ENCODE peak calls at places on chromosomes 16 and 17, in six cellular contexts. One of them, this sample, is unnamed.

GRCh38 chr17:51435641-51436091 is 175.3 kb downstream of the UTP18 start:
- DNase-seq in CD4-positive, CD25-positive, alpha-beta regulatory T cell: peak
- DNase-seq in cardiac muscle cell: peak
- DNase-seq in hepatocyte: peak
- DNase-seq in effector memory CD4-positive, alpha-beta T cell: peak
- DNase-seq in uterus: no peak
- DNase-seq in this sample: no peak

GRCh38 chr16:27692576-27692975 is 142.6 kb downstream of the KATNIP start:
- DNase-seq in CD4-positive, CD25-positive, alpha-beta regulatory T cell: no peak
- DNase-seq in cardiac muscle cell: no peak
- DNase-seq in hepatocyte: no peak
- DNase-seq in effector memory CD4-positive, alpha-beta T cell: no peak
- DNase-seq in uterus: no peak
- DNase-seq in this sample: no peak

GRCh38 chr17:28370744-28371103 is 617 bp upstream of the VTN start:
- DNase-seq in CD4-positive, CD25-positive, alpha-beta regulatory T cell: no peak
- DNase-seq in cardiac muscle cell: no peak
- DNase-seq in hepatocyte: no peak
- DNase-seq in effector memory CD4-positive, alpha-beta T cell: no peak
- DNase-seq in uterus: no peak
- DNase-seq in this sample: no peak

GRCh38 chr16:75535901-75536300 is at the start of gene CHST5:
- DNase-seq in CD4-positive, CD25-positive, alpha-beta regulatory T cell: no peak
- DNase-seq in cardiac muscle cell: no peak
- DNase-seq in hepatocyte: no peak
- DNase-seq in effector memory CD4-positive, alpha-beta T cell: no peak
- DNase-seq in uterus: no peak
- DNase-seq in this sample: no peak

GRCh38 chr16:674968-675883 is at the start of gene RHBDL1:
- DNase-seq in CD4-positive, CD25-positive, alpha-beta regulatory T cell: no peak
- DNase-seq in cardiac muscle cell: peak
- DNase-seq in hepatocyte: peak
- DNase-seq in effector memory CD4-positive, alpha-beta T cell: no peak
- DNase-seq in uterus: no peak
- DNase-seq in this sample: no peak

GRCh38 chr17:45241315-45242011 is 19.8 kb downstream of the FMNL1 start:
- DNase-seq in CD4-positive, CD25-positive, alpha-beta regulatory T cell: no peak
- DNase-seq in cardiac muscle cell: no peak
- DNase-seq in hepatocyte: peak
- DNase-seq in effector memory CD4-positive, alpha-beta T cell: no peak
- DNase-seq in uterus: no peak
- DNase-seq in this sample: no peak

GRCh38 chr17:78999056-78999768 is 10.4 kb downstream of the CANT1 start:
- DNase-seq in CD4-positive, CD25-positive, alpha-beta regulatory T cell: no peak
- DNase-seq in cardiac muscle cell: no peak
- DNase-seq in hepatocyte: no peak
- DNase-seq in effector memory CD4-positive, alpha-beta T cell: no peak
- DNase-seq in uterus: peak
- DNase-seq in this sample: no peak

GRCh38 chr16:81553814-81554675 is 109.4 kb downstream of the CMIP start:
- DNase-seq in CD4-positive, CD25-positive, alpha-beta regulatory T cell: no peak
- DNase-seq in cardiac muscle cell: no peak
- DNase-seq in hepatocyte: no peak
- DNase-seq in effector memory CD4-positive, alpha-beta T cell: no peak
- DNase-seq in uterus: no peak
- DNase-seq in this sample: no peak

GRCh38 chr16:74774223-74775139 is at the start of gene FA2H:
- DNase-seq in CD4-positive, CD25-positive, alpha-beta regulatory T cell: peak
- DNase-seq in cardiac muscle cell: peak
- DNase-seq in hepatocyte: peak
- DNase-seq in effector memory CD4-positive, alpha-beta T cell: peak
- DNase-seq in uterus: no peak
- DNase-seq in this sample: peak

GRCh38 chr17:9174779-9175574 is 153.7 kb downstream of the NTN1 start:
- DNase-seq in CD4-positive, CD25-positive, alpha-beta regulatory T cell: no peak
- DNase-seq in cardiac muscle cell: no peak
- DNase-seq in hepatocyte: no peak
- DNase-seq in effector memory CD4-positive, alpha-beta T cell: no peak
- DNase-seq in uterus: no peak
- DNase-seq in this sample: no peak

GRCh38 chr17:57588086-57588485 is 157.0 kb downstream of the CCDC182 start:
- DNase-seq in CD4-positive, CD25-positive, alpha-beta regulatory T cell: no peak
- DNase-seq in cardiac muscle cell: no peak
- DNase-seq in hepatocyte: no peak
- DNase-seq in effector memory CD4-positive, alpha-beta T cell: no peak
- DNase-seq in uterus: no peak
- DNase-seq in this sample: no peak

GRCh38 chr16:3934491-3935185 is 54.1 kb upstream of the CREBBP start:
- DNase-seq in CD4-positive, CD25-positive, alpha-beta regulatory T cell: no peak
- DNase-seq in cardiac muscle cell: no peak
- DNase-seq in hepatocyte: no peak
- DNase-seq in effector memory CD4-positive, alpha-beta T cell: no peak
- DNase-seq in uterus: no peak
- DNase-seq in this sample: no peak

GRCh38 chr17:29347831-29348281 is 42.3 kb upstream of the TAOK1 start:
- DNase-seq in CD4-positive, CD25-positive, alpha-beta regulatory T cell: no peak
- DNase-seq in cardiac muscle cell: peak
- DNase-seq in hepatocyte: no peak
- DNase-seq in effector memory CD4-positive, alpha-beta T cell: no peak
- DNase-seq in uterus: peak
- DNase-seq in this sample: no peak

GRCh38 chr17:6107791-6108190 is 37.6 kb downstream of the WSCD1 start:
- DNase-seq in CD4-positive, CD25-positive, alpha-beta regulatory T cell: no peak
- DNase-seq in cardiac muscle cell: no peak
- DNase-seq in hepatocyte: no peak
- DNase-seq in effector memory CD4-positive, alpha-beta T cell: no peak
- DNase-seq in uterus: no peak
- DNase-seq in this sample: no peak

GRCh38 chr16:67216612-67217490 is 10.1 kb upstream of the TMEM208 start:
- DNase-seq in CD4-positive, CD25-positive, alpha-beta regulatory T cell: no peak
- DNase-seq in cardiac muscle cell: peak
- DNase-seq in hepatocyte: no peak
- DNase-seq in effector memory CD4-positive, alpha-beta T cell: no peak
- DNase-seq in uterus: peak
- DNase-seq in this sample: no peak

GRCh38 chr17:80956321-80957190 is 35.1 kb upstream of the CHMP6 start:
- DNase-seq in CD4-positive, CD25-positive, alpha-beta regulatory T cell: no peak
- DNase-seq in cardiac muscle cell: no peak
- DNase-seq in hepatocyte: no peak
- DNase-seq in effector memory CD4-positive, alpha-beta T cell: no peak
- DNase-seq in uterus: no peak
- DNase-seq in this sample: no peak

GRCh38 chr16:705748-706188 is at the start of gene FBXL16:
- DNase-seq in CD4-positive, CD25-positive, alpha-beta regulatory T cell: no peak
- DNase-seq in cardiac muscle cell: no peak
- DNase-seq in hepatocyte: no peak
- DNase-seq in effector memory CD4-positive, alpha-beta T cell: no peak
- DNase-seq in uterus: no peak
- DNase-seq in this sample: no peak

GRCh38 chr17:78227455-78227916 is 3.9 kb upstream of the TMEM235 start:
- DNase-seq in CD4-positive, CD25-positive, alpha-beta regulatory T cell: no peak
- DNase-seq in cardiac muscle cell: no peak
- DNase-seq in hepatocyte: no peak
- DNase-seq in effector memory CD4-positive, alpha-beta T cell: no peak
- DNase-seq in uterus: no peak
- DNase-seq in this sample: no peak

GRCh38 chr16:77780378-77780837 is 8.0 kb upstream of the VAT1L start:
- DNase-seq in CD4-positive, CD25-positive, alpha-beta regulatory T cell: no peak
- DNase-seq in cardiac muscle cell: peak
- DNase-seq in hepatocyte: peak
- DNase-seq in effector memory CD4-positive, alpha-beta T cell: no peak
- DNase-seq in uterus: peak
- DNase-seq in this sample: no peak

GRCh38 chr17:49516190-49516589 is 21.1 kb downstream of the NGFR start:
- DNase-seq in CD4-positive, CD25-positive, alpha-beta regulatory T cell: no peak
- DNase-seq in cardiac muscle cell: peak
- DNase-seq in hepatocyte: no peak
- DNase-seq in effector memory CD4-positive, alpha-beta T cell: no peak
- DNase-seq in uterus: no peak
- DNase-seq in this sample: no peak

GRCh38 chr16:79090966-79091365 is 509.6 kb downstream of the MAF start:
- DNase-seq in CD4-positive, CD25-positive, alpha-beta regulatory T cell: no peak
- DNase-seq in cardiac muscle cell: no peak
- DNase-seq in hepatocyte: no peak
- DNase-seq in effector memory CD4-positive, alpha-beta T cell: no peak
- DNase-seq in uterus: no peak
- DNase-seq in this sample: no peak

GRCh38 chr17:45902892-45903346 is 8.6 kb downstream of the MAPT start:
- DNase-seq in CD4-positive, CD25-positive, alpha-beta regulatory T cell: no peak
- DNase-seq in cardiac muscle cell: no peak
- DNase-seq in hepatocyte: no peak
- DNase-seq in effector memory CD4-positive, alpha-beta T cell: no peak
- DNase-seq in uterus: no peak
- DNase-seq in this sample: no peak

This sample was measured in stimulated activated naive CD4-positive, alpha-beta T cell.